ENCODE peak calls at places on chromosomes 12 and 14, in four cellular contexts. K is H1, L is IMR-90, Q is H9. X is an unnamed sample.

GRCh38 chr14:70646705-70647104 is 5.0 kb downstream of the TTC9 start:
- DNase-seq in L (no peak), K (no peak), Q (no peak), X (peak; percentile 62)

GRCh38 chr14:90624732-90625444 is 191.3 kb downstream of the TTC7B start:
- DNase-seq in K (no peak), L (peak; percentile 39), Q (peak; percentile 55), X (peak; percentile 67)

GRCh38 chr12:9118161-9118560 is 2.4 kb upstream of the A2M start:
- DNase-seq in L (no peak), K (no peak), Q (no peak), X (no peak)

GRCh38 chr14:57871487-57872080 is 5.7 kb upstream of the SLC35F4 start:
- DNase-seq in Q (peak; percentile 47), L (peak; percentile 28), K (peak; percentile 54), X (peak; percentile 68)

GRCh38 chr14:76863724-76864407 is 37.7 kb downstream of the LRRC74A start:
- DNase-seq in L (no peak), K (no peak), Q (no peak), X (no peak)

GRCh38 chr12:42588981-42589464 is 523 bp downstream of the PRICKLE1 start:
- DNase-seq in L (peak; percentile 38), Q (peak; percentile 76), K (peak; percentile 80), X (peak; percentile 80)

GRCh38 chr12:77204055-77204454 is 138.7 kb upstream of the E2F7 start:
- DNase-seq in K (no peak), Q (peak; percentile 62), L (peak; percentile 5), X (peak; percentile 64)

GRCh38 chr14:86481105-86481504 is 951.2 kb downstream of the FLRT2 start:
- DNase-seq in L (peak; percentile 70), Q (no peak), K (no peak), X (peak; percentile 72)

GRCh38 chr14:52314521-52315354 is 626 bp downstream of the PTGER2 start:
- DNase-seq in L (peak; percentile 32), Q (peak; percentile 58), K (peak; percentile 75), X (peak; percentile 42)

GRCh38 chr12:22042981-22043669 is 2.9 kb upstream of the CMAS start:
- DNase-seq in K (no peak), L (peak; percentile 85), Q (no peak), X (no peak)

GRCh38 chr12:93571854-93572711 is at the start of gene SOCS2:
- DNase-seq in K (peak; percentile 79), Q (peak; percentile 69), L (peak; percentile 21), X (peak; percentile 87)

GRCh38 chr12:13114251-13115052 is 11.0 kb upstream of the GSG1 start:
- DNase-seq in K (no peak), L (no peak), Q (no peak), X (peak; percentile 67)

GRCh38 chr12:30286345-30286926 is 409.2 kb downstream of the IPO8 start:
- DNase-seq in K (no peak), L (peak; percentile 42), Q (no peak), X (peak; percentile 55)

GRCh38 chr14:36646664-36647416 is 14.8 kb upstream of the PAX9 start:
- DNase-seq in Q (peak; percentile 54), K (peak; percentile 78), L (no peak), X (peak; percentile 28)

GRCh38 chr12:111803038-111803626 is 36.4 kb downstream of the ALDH2 start:
- DNase-seq in K (no peak), Q (no peak), L (no peak), X (no peak)

GRCh38 chr12:111807232-111807631 is 34.8 kb upstream of the MAPKAPK5 start:
- DNase-seq in L (no peak), Q (no peak), K (no peak), X (no peak)

GRCh38 chr12:111806304-111806703 is 35.7 kb upstream of the MAPKAPK5 start:
- DNase-seq in L (no peak), Q (no peak), K (no peak), X (no peak)

GRCh38 chr12:111799758-111800157 is 33.0 kb downstream of the ALDH2 start:
- DNase-seq in L (no peak), K (no peak), Q (no peak), X (no peak)

GRCh38 chr12:111803851-111804250 is 37.1 kb downstream of the ALDH2 start:
- DNase-seq in Q (no peak), K (no peak), L (no peak), X (no peak)
- H3K56ac ChIP-seq in Q (no peak overlapping the region), K (no peak overlapping the region), L (no peak overlapping the region), X (no peak overlapping the region)

DNA sequence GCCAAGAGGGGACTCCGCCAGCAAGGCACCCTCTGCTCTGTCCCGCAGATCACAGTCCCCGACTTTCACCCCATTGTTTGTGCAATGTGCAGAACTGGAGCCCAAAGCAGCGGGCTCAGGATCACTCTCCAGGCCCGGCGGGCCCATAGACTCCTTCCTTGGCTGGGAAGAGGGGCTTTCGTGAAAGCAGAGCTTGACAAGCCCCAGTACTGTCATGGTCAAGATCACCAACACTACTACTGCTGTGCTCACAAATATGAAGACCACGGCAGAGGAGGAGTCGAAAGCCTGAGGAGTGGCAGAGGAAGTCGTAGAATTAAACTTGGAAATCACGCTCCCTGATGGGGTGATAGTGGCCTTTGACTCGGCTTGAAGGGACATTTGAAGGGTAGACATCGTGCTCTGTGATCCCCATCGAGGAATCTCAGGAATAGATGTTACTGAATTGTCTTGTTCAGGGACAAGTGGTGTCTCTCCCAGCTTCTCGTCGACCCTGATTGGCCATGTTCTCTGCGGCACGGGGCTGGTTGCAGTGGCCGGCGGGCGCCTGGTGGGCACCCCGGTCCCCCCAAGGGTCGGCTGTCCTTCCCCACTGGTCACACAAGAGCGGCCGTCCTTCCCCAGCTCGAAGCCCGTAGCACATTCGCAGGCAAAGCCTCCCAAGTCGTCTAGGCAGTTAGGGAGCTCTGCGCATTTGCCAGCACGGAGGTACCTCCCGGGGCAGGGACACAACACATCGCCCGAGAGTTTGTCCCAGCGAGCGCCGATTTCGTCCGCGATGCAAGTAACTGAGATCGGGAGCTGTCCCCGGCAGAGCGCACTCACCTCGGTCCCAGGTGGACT is 1.1 kb downstream of the CLEC14A start:
- DNase-seq in L (no peak), K (peak; percentile 73), Q (no peak), X (peak; percentile 67)
- H3K56ac ChIP-seq in L (peak overlapping the region; percentile 33), K (no peak overlapping the region), Q (no peak overlapping the region), X (peak overlapping the region; percentile 83)

GRCh38 chr14:34208532-34208931 is 253.5 kb downstream of the SPTSSA start:
- DNase-seq in K (no peak), L (no peak), Q (no peak), X (no peak)

GRCh38 chr14:34204774-34205173 is 253.9 kb upstream of the EGLN3 start:
- DNase-seq in L (no peak), Q (no peak), K (no peak), X (no peak)

GRCh38 chr14:34203271-34203722 is 252.4 kb upstream of the EGLN3 start:
- DNase-seq in Q (no peak), L (no peak), K (no peak), X (no peak)

GRCh38 chr14:34201909-34202622 is 251.2 kb upstream of the EGLN3 start:
- DNase-seq in Q (no peak), K (no peak), L (no peak), X (peak; percentile 9)

DNA sequence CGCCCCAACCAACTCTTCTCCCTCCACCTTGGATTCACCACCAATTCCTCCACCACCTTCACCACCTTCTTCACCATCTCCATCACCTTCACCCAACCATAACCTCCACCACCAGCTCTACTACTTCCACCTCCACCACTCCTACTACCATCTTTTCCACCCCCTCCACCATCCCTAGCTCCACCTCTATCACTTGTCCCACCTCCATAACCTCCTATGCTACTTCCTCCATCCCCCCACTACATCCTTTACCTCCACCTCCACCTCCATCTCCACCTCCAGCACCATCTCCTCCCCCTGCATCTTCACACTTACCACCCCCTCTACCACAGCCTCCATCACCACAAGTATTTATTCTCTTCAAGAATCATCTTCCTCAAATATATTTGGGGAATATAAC is 254.9 kb upstream of the EGLN3 start:
- DNase-seq in Q (no peak), K (no peak), L (no peak), X (no peak)
- H3K56ac ChIP-seq in Q (no peak overlapping the region), K (no peak overlapping the region), L (no peak overlapping the region), X (no peak overlapping the region)

DNA sequence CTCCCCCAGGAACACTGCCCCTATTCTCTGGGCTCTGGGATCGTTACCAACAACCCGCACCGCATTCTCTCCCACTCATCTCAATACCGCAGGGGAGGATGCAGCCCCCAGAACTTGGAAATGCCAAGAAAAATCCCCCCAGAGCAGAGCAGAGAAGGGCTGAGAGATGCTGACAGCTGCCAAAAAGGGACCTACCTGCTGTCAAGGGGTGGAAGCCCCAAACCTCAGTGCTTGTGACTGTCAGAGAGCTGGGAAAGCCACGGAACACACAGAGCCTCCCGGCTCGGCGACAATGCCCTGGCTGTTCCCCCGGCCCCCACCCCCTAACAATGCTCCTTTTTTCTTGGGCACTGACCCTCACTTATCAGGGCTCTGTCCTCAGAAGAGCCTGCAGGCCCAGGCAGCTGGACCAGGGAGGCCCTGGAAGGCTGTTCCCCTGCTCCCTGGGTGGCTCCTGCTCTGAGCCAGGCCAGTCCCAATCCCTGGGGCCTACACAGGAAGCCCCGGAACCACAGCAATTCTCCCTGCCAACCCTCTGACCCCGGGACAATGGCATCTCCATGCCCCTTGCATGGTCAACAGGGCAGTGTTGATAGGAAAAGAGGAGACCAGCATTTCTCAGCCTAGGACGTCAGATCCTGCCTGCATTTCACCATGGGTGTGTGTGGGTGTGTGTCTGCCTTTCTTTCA is 78.9 kb downstream of the ITPK1 start:
- DNase-seq in K (no peak), L (no peak), Q (no peak), X (no peak)
- H3K56ac ChIP-seq in K (no peak overlapping the region), L (no peak overlapping the region), Q (no peak overlapping the region), X (no peak overlapping the region)

GRCh38 chr12:32809846-32810245 is 54.1 kb upstream of the YARS2 start:
- DNase-seq in K (no peak), Q (no peak), L (no peak), X (no peak)
- H3K56ac ChIP-seq in K (no peak overlapping the region), Q (no peak overlapping the region), L (no peak overlapping the region), X (no peak overlapping the region)

GRCh38 chr12:31508436-31509150 is 82.3 kb downstream of the DENND5B start:
- DNase-seq in K (no peak), L (no peak), Q (no peak), X (peak; percentile 31)
- H3K56ac ChIP-seq in K (no peak overlapping the region), L (no peak overlapping the region), Q (no peak overlapping the region), X (no peak overlapping the region)

GRCh38 chr14:104940526-104941150 is 16.0 kb downstream of the PLD4 start:
- DNase-seq in Q (no peak), L (peak; percentile 11), K (no peak), X (peak; percentile 49)
- H3K56ac ChIP-seq in Q (no peak overlapping the region), L (no peak overlapping the region), K (no peak overlapping the region), X (no peak overlapping the region)